ENCODE peak calls at places on chromosomes 12 and 14, in nine cellular contexts. Q is nucleus accumbens; U is COR-L47; J is activated T-helper 1 cell treated with Interleukin-2 at 50 U/mL for 16 hours; G is memory B cell; P is activated CD4-positive, alpha-beta T cell treated with anti-CD3 and anti-CD28 coated beads, Interleukin-2, amount 50 U/mL, for 1 hour; B is stimulated activated CD8-positive, alpha-beta memory T cell treated with anti-CD3 and anti-CD28 coated beads, Interleukin-2, amount 100 ng/mL, for 48 hours; F is anterior cingulate cortex; H is T-helper 1 cell. A is an unnamed sample.
A peak's percentile ranks its signal among the peaks of the same experiment; 100 is the strongest.

GRCh38 chr14:76537912-76538647 is 162.1 kb downstream of the ESRRB start:
- DNase-seq in F (no peak), Q (no peak), H (no peak), U (no peak), P (no peak), G (no peak), J (no peak), B (no peak), A (no peak)

GRCh38 chr12:94277426-94278000 is 129.1 kb downstream of the PLXNC1 start:
- DNase-seq in U (no peak), P (no peak), Q (peak; percentile 17), B (no peak), F (peak; percentile 38), H (no peak), J (no peak), G (no peak), A (no peak)

GRCh38 chr12:14113031-14113430 is 131.6 kb upstream of the GRIN2B start:
- DNase-seq in P (no peak), Q (no peak), H (no peak), B (no peak), J (no peak), G (no peak), U (no peak), F (no peak), A (no peak)

GRCh38 chr14:79186523-79186922 is 1016.4 kb downstream of the NRXN3 start:
- DNase-seq in G (no peak), P (no peak), U (no peak), B (no peak), F (no peak), H (no peak), J (no peak), Q (no peak), A (no peak)

GRCh38 chr12:38711055-38711454 is 194.3 kb downstream of the CPNE8 start:
- DNase-seq in Q (no peak), B (no peak), P (no peak), U (no peak), J (no peak), H (no peak), G (no peak), F (no peak), A (no peak)

GRCh38 chr12:12927211-12928079 is 24.5 kb downstream of the GPRC5D start:
- DNase-seq in U (peak; percentile 63), P (peak; percentile 50), H (peak; percentile 30), F (no peak), J (peak; percentile 5), G (peak; percentile 13), Q (no peak), B (peak; percentile 13), A (no peak)

GRCh38 chr12:16369156-16369555 is 21.7 kb downstream of the MGST1 start:
- DNase-seq in F (no peak), Q (no peak), P (no peak), B (no peak), H (no peak), G (no peak), U (no peak), J (no peak), A (no peak)

GRCh38 chr14:104441275-104442106 is 138.1 kb upstream of the C14orf180 start:
- DNase-seq in U (no peak), Q (no peak), P (no peak), H (no peak), B (no peak), F (no peak), J (no peak), G (peak; percentile 7), A (no peak)

GRCh38 chr12:128098725-128099124 is 168.2 kb upstream of the TMEM132C start:
- DNase-seq in P (no peak), Q (no peak), J (no peak), B (no peak), H (no peak), F (no peak), U (no peak), G (no peak), A (no peak)

GRCh38 chr14:102209224-102209966 is 69.7 kb downstream of the WDR20 start:
- DNase-seq in Q (peak; percentile 51), G (no peak), P (no peak), F (peak; percentile 74), U (no peak), J (no peak), B (no peak), H (no peak), A (no peak)

GRCh38 chr14:52272375-52272774 is 4.9 kb downstream of the PTGDR start:
- DNase-seq in Q (no peak), H (no peak), F (no peak), U (peak; percentile 10), J (no peak), B (no peak), G (no peak), P (no peak), A (no peak)

GRCh38 chr12:51925400-51926063 is 18.2 kb downstream of the ACVRL1 start:
- DNase-seq in U (no peak), Q (no peak), B (no peak), P (no peak), H (no peak), F (no peak), J (no peak), G (no peak), A (no peak)

GRCh38 chr12:118373628-118374027 is 921 bp upstream of the TAOK3 start:
- DNase-seq in F (no peak), U (no peak), G (no peak), B (no peak), J (no peak), Q (no peak), P (no peak), H (no peak), A (no peak)

GRCh38 chr14:101504096-101504948 is 57.0 kb upstream of the DIO3 start:
- DNase-seq in H (no peak), Q (no peak), P (no peak), F (no peak), U (no peak), J (no peak), G (no peak), B (no peak), A (no peak)

GRCh38 chr12:78018939-78019338 is 188.2 kb downstream of the NAV3 start:
- DNase-seq in B (no peak), G (no peak), P (no peak), U (no peak), F (no peak), J (no peak), H (no peak), Q (no peak), A (no peak)

GRCh38 chr12:107458163-107458562 is 227.4 kb upstream of the PWP1 start:
- DNase-seq in U (no peak), J (no peak), H (no peak), F (no peak), G (no peak), P (no peak), Q (no peak), B (no peak), A (no peak)

GRCh38 chr12:57893460-57894353 is 47.2 kb upstream of the CTDSP2 start:
- DNase-seq in J (no peak), F (peak; percentile 83), H (no peak), U (no peak), Q (peak; percentile 72), G (no peak), B (no peak), P (no peak), A (no peak)

GRCh38 chr12:45989857-45990467 is 412 bp downstream of the SCAF11 start:
- DNase-seq in U (peak; percentile 41), P (peak; percentile 39), Q (peak; percentile 74), H (peak; percentile 47), J (peak; percentile 29), B (peak; percentile 49), G (peak; percentile 63), F (peak; percentile 71), A (no peak)

GRCh38 chr14:61103541-61104339 is 122.7 kb downstream of the SLC38A6 start:
- DNase-seq in H (no peak), G (no peak), U (no peak), F (no peak), Q (no peak), B (no peak), J (no peak), P (no peak), A (peak; percentile 56)

GRCh38 chr12:88638956-88639355 is 58.7 kb upstream of the KITLG start:
- DNase-seq in G (no peak), H (no peak), Q (no peak), F (no peak), B (no peak), J (no peak), P (no peak), U (no peak), A (no peak)

GRCh38 chr14:23365353-23366162 is 586 bp upstream of the EFS start:
- DNase-seq in U (no peak), H (no peak), F (peak; percentile 52), P (no peak), J (no peak), Q (no peak), B (no peak), G (no peak), A (no peak)

GRCh38 chr14:104753528-104754212 is 723 bp downstream of the SIVA1 start:
- DNase-seq in Q (no peak), U (peak; percentile 46), G (no peak), B (no peak), F (no peak), J (no peak), P (no peak), H (no peak), A (no peak)

GRCh38 chr12:46558696-46559095 is 186.1 kb upstream of the SLC38A2 start:
- DNase-seq in G (no peak), F (no peak), P (no peak), B (no peak), U (no peak), H (no peak), Q (no peak), J (no peak), A (no peak)

GRCh38 chr12:13084898-13085640 is 18.4 kb downstream of the GSG1 start:
- DNase-seq in H (no peak), B (no peak), U (no peak), F (no peak), P (no peak), Q (no peak), G (no peak), J (no peak), A (no peak)

GRCh38 chr12:105738036-105738435 is 400.7 kb downstream of the NUAK1 start:
- DNase-seq in G (no peak), U (no peak), H (no peak), P (no peak), B (no peak), J (no peak), F (no peak), Q (no peak), A (no peak)

GRCh38 chr12:113167868-113168267 is 17.4 kb downstream of the DDX54 start:
- DNase-seq in H (no peak), Q (no peak), F (no peak), P (no peak), G (no peak), U (no peak), J (no peak), B (no peak), A (no peak)

GRCh38 chr12:41998451-41998850 is 146.2 kb downstream of the GXYLT1 start:
- DNase-seq in G (no peak), B (no peak), J (no peak), F (no peak), U (no peak), H (no peak), Q (no peak), P (no peak), A (no peak)

GRCh38 chr12:6652391-6652790 is 5.2 kb upstream of the ACRBP start:
- DNase-seq in Q (no peak), F (no peak), J (no peak), P (no peak), B (no peak), G (no peak), U (no peak), H (no peak), A (no peak)

GRCh38 chr12:13039557-13039956 is 4.6 kb upstream of the FAM234B start:
- DNase-seq in J (no peak), G (no peak), B (no peak), F (no peak), H (no peak), P (no peak), U (no peak), Q (no peak), A (no peak)